ENCODE peak calls at places on chromosome 20, in six cellular contexts. T is GM12878, Z is H1, H is GM12891, N is HepG2, K is K562. U is an unnamed sample.

GRCh38 chr20:36408219-36408618 is 102.1 kb downstream of the DLGAP4 start:
- DNase-seq in T (no peak), Z (no peak), H (no peak), N (peak), K (peak), U (no peak)

GRCh38 chr20:47232518-47232917 is 124.0 kb downstream of the ZMYND8 start:
- DNase-seq in T (no peak), Z (no peak), H (no peak), N (peak), K (no peak), U (no peak)

GRCh38 chr20:44633872-44634600 is 17.5 kb downstream of the ADA start:
- DNase-seq in T (no peak), Z (no peak), H (no peak), N (no peak), K (no peak), U (no peak)

GRCh38 chr20:10078403-10078802 is 43.6 kb downstream of the ANKEF1 start:
- DNase-seq in T (no peak), Z (no peak), H (no peak), N (no peak), K (no peak), U (no peak)

GRCh38 chr20:40691566-40692239 is 2.7 kb upstream of the MAFB start:
- DNase-seq in T (no peak), Z (peak), H (no peak), N (no peak), K (no peak), U (no peak)

GRCh38 chr20:46704714-46705377 is 4.6 kb upstream of the SLC2A10 start:
- DNase-seq in T (no peak), Z (no peak), H (no peak), N (no peak), K (no peak), U (no peak)

GRCh38 chr20:57615472-57615855 is 4.8 kb downstream of the ZBP1 start:
- DNase-seq in T (no peak), Z (peak), H (no peak), N (no peak), K (no peak), U (no peak)

GRCh38 chr20:6501061-6501460 is 266.4 kb upstream of the BMP2 start:
- DNase-seq in T (no peak), Z (no peak), H (no peak), N (peak), K (no peak), U (no peak)

GRCh38 chr20:54727490-54727889 is 252.1 kb downstream of the DOK5 start:
- DNase-seq in T (no peak), Z (no peak), H (no peak), N (no peak), K (no peak), U (no peak)

GRCh38 chr20:39596554-39596953 is 634.4 kb downstream of the DHX35 start:
- DNase-seq in T (no peak), Z (no peak), H (no peak), N (no peak), K (no peak), U (no peak)

GRCh38 chr20:13510837-13511488 is 127.8 kb downstream of the TASP1 start:
- DNase-seq in T (no peak), Z (no peak), H (no peak), N (no peak), K (no peak), U (no peak)

GRCh38 chr20:12970372-12970821 is 38.4 kb upstream of the SPTLC3 start:
- DNase-seq in T (no peak), Z (no peak), H (no peak), N (peak), K (no peak), U (no peak)

GRCh38 chr20:19012671-19013070 is 199.1 kb downstream of the SCP2D1 start:
- DNase-seq in T (no peak), Z (peak), H (no peak), N (no peak), K (no peak), U (no peak)

GRCh38 chr20:45976132-45976531 is 4.1 kb upstream of the ZNF335 start:
- DNase-seq in T (no peak), Z (no peak), H (no peak), N (no peak), K (peak), U (no peak)

GRCh38 chr20:10109621-10110020 is 74.8 kb downstream of the ANKEF1 start:
- DNase-seq in T (no peak), Z (no peak), H (no peak), N (no peak), K (no peak), U (no peak)

GRCh38 chr20:39602649-39603048 is 640.5 kb downstream of the DHX35 start:
- DNase-seq in T (no peak), Z (no peak), H (no peak), N (no peak), K (no peak), U (no peak)

GRCh38 chr20:41631826-41632225 is 13.6 kb upstream of the CHD6 start:
- DNase-seq in T (no peak), Z (no peak), H (no peak), N (no peak), K (no peak), U (no peak)

GRCh38 chr20:11118802-11119380 is 445.1 kb upstream of the JAG1 start:
- DNase-seq in T (no peak), Z (no peak), H (no peak), N (no peak), K (no peak), U (no peak)

GRCh38 chr20:17391108-17391771 is 139.9 kb downstream of the BFSP1 start:
- DNase-seq in T (no peak), Z (no peak), H (no peak), N (no peak), K (no peak), U (no peak)

GRCh38 chr20:13017235-13017634 is 8.5 kb downstream of the SPTLC3 start:
- DNase-seq in T (no peak), Z (no peak), H (no peak), N (no peak), K (no peak), U (no peak)

GRCh38 chr20:4661191-4661590 is 60.5 kb upstream of the PRND start:
- DNase-seq in T (no peak), Z (no peak), H (no peak), N (no peak), K (peak), U (no peak)

GRCh38 chr20:62358728-62359490 is 8.2 kb downstream of the LAMA5 start:
- DNase-seq in T (no peak), Z (peak), H (no peak), N (no peak), K (peak), U (no peak)

GRCh38 chr20:61712632-61713031 is 353.0 kb downstream of the TAF4 start:
- DNase-seq in T (no peak), Z (no peak), H (no peak), N (no peak), K (no peak), U (no peak)

GRCh38 chr20:52791091-52791490 is 181.1 kb upstream of the TSHZ2 start:
- DNase-seq in T (no peak), Z (no peak), H (no peak), N (no peak), K (no peak), U (no peak)

GRCh38 chr20:24503352-24503931 is 34.0 kb downstream of the SYNDIG1 start:
- DNase-seq in T (no peak), Z (peak), H (no peak), N (no peak), K (no peak), U (no peak)

DNA sequence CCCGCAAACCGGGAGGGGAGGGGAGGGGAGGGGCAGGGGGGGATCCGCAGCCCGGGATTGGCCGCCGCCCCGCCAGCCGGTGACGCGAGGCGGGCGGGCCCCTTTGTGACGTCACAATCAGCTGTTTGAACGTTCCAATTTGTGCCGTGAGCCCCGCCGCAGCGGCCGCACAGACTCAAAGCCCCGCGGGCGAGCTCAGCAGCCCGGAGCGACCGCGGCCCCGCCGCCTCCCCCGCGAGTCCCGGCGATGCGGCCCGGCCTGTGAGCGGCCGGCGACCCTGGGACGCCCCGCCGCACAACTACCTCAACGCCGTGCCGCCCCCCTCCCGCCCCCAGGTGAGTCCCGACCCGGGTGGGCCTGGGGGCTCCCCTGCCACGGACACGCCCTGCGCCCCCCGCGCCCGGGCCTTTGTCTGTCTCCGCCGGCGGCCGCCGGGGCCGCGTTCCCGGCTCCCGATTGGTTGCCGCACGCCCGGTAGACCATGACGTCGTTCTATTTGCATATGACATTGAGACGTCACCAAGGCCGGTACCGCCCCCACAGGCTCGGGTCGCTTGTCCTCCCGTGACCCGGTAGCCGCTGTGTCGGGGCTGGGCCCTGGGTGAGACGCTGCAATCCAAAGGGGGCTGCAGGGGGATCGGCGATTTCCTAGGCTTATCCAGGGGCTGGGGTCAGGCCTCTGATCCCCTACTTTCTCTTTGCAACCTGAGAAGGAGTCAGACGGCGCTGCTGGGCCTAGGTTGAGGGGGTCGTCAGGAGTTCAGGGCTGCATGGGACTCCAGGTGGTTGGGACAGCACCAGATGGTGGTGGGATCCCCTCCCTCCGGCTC is at the start of gene TP53INP2:
- DNase-seq in T (no peak), Z (peak), H (peak), N (peak), K (peak), U (peak)
- TF ChIP-seq POLR2AphosphoS5 in T (peak), Z (peak), H (peak), N (peak), K (no peak), U (no peak)

GRCh38 chr20:63537525-63538203 is 488 bp upstream of the PTK6 start:
- DNase-seq in T (peak), Z (peak), H (peak), N (peak), K (peak), U (peak)
- TF ChIP-seq POLR2A in T (peak), Z (no peak), H (peak), N (peak), K (no peak), U (peak)

DNA sequence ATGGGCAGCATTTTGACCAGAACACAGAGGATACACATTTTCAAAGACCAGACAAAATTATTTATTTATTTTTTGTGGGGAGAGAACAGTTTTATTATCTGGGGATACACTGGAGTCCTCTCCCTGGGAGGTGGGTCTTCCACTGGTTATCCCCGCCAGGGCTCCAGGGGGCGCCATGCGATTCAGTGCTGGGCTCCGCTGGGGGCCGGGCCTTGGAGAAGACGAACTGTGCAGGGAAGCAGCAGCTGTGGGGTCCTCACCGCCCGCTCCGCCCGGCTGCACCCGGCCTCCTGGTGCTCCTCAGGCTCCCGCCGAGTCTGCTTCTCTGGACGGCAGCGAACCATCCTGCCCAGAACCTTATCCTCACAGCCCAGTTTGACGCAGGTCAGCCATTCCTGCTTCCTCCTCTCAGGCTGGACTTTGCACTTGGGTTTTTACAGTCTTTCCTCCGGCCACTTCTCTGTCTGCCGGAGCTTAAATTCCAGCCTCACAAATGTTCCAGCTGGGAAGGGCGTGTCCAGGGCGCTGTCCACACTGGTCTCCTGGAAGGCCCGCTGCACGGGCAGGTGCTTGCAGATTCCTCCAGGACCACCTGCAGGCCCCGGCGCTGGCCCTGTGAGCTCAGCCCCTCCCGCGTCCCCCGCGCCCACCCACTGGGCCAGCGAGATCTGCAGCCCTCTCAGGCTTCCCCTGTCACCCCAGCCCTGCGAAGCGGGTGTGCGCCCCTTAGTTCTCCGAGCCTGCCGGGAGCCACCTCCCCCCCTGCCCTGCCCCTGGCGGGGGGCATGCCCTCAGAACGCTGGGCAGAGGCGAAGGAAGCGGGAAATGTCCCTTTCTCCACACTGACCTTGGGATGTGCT is 1830.0 kb upstream of the DEFB115 start:
- DNase-seq in T (no peak), Z (no peak), H (no peak), N (no peak), K (peak), U (no peak)
- TF ChIP-seq TAF1 in T (no peak), Z (no peak), H (no peak), N (no peak), K (no peak), U (no peak)

DNA sequence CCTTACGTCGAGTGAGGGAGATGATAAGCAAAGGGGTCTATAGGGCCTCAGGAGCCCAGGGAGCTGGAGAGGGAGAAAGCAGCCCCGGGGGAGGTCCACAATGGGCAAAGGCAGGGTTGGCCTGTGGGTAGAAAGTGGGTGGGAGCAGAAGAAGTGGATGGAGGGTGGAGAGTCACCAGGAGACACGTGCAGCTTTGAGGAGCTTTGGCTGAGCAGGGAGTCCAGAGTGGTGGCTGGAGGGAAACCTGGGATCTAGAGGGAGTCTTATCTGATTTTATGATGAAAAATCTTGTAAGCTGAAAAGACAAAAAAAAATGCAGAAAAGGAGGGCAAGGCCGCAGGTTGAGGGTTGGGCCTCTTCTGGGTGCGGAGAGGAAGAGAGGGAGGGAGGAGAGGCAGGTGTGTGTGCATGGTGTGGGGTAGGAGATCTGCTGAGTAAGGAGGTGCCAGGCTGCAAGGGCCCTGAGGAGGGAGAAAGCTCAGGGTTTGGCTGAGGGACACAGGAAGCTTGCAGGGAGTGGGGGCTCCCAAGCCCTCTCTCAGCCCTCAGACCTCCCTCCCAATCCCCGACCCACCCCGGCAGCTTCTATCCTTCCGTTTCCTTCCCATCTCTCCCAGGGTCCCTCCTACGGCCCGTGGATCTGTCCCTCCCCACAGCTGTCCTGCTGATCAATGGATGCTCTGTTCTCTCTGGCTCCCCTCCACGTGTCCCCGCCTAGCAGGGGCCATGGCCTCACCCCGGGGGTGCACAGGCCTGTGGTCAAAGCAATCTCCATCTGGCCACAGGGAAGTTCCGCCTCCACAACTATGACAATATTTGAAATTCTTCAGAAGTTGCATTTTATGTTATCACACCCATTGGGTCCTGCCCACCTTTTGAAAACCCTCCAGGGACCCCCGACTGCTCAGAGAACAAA is 17.1 kb upstream of the BPI start:
- DNase-seq in T (no peak), Z (no peak), H (no peak), N (peak), K (no peak), U (no peak)
- TF ChIP-seq POLR2AphosphoS5 in T (no peak), Z (no peak), H (no peak), N (no peak), K (no peak), U (no peak)

DNA sequence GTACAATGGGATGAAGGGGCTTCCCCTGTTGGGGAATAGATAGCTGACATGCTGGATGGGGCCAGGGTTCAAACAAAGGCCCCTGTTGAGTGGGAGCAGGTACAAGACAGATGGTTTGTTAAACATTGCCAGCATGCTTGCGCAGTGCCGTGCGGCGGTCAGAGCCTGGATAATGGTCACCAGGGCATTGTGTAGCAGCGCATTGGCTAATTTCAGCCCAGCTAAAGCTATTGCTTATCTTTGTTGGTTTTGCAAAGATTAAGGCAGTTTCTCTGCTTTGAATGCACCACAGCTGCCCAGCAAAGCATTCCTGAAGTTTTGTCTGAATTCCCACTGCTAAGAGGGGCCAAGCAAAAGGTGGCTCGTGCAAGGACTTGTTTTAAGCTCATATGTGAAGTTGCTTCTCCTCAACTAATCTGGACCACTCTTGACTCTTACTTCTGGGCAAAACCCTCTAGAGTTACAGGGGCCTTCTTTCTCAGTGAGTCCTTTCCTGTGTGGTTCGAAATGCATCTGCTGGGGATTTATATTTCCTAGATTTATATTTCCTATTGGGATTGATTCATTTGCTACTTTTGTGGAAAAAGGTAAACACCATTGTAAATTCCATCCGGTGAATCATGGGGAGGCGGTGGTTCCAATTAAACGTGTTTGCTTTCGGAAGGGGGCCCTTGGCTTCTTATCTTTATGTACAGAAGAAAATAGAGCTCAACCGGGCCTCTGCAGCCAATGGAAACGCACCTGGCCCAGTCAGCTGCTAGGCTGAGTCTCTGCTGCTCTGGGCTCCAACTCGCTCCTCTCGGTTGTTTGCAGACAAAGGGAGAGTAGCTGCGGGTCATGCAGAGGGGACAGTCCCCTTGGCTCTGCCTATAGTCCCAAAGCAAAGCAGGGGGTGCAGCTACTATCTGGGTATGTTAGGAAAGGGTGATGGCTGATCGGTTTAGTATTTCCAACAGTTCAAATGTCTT is 72.1 kb downstream of the FOXA2 start:
- DNase-seq in T (no peak), Z (no peak), H (no peak), N (peak), K (peak), U (no peak)
- TF ChIP-seq POLR2A in T (no peak), Z (no peak), H (no peak), N (peak), K (no peak), U (no peak)

GRCh38 chr20:32227316-32227715 is 19.6 kb downstream of the POFUT1 start:
- DNase-seq in T (no peak), Z (no peak), H (no peak), N (no peak), K (no peak), U (no peak)
- TF ChIP-seq TAF1 in T (no peak), Z (no peak), H (no peak), N (no peak), K (no peak), U (no peak)

DNA sequence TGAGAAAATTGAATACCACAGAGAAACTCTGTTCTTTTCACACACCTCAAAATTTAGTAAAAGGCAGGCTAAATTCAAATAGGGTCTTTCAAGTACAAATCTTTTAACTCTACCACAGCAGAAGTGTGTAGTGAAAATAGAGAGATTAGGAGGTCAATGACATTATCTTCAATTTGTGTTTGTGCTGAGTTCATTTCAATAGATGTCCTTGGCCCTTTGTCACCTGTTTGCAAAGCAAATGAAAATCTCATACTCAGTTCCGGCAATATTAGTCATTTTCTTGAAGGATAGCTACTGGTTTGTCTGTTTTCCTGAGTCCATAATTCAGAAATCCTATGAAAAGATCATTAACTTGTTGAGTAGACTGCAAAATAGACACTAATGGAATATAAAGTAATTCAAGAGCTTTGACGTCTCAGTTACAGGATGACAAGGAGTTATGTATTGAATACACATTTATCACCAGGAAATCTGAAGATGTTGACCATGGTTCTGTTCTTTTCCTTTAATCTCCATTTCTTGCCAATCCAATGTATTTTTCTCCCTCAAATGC is 821.1 kb upstream of the FLRT3 start:
- DNase-seq in T (no peak), Z (no peak), H (no peak), N (peak), K (no peak), U (no peak)
- TF ChIP-seq POLR2AphosphoS5 in T (no peak), Z (no peak), H (no peak), N (no peak), K (no peak), U (no peak)